ENCODE peak calls at places on chromosomes 5 and 9, in seven cellular contexts. One of them, this sample, is unnamed. For H3K36me3, the result is how much of the 10 kb centered on the place peaks cover.

GRCh38 chr9:133182151-133182550 is 18.4 kb upstream of the GBGT1 start:
- DNase-seq in HCT116: no peak
- DNase-seq in tibial nerve: no peak
- DNase-seq in testis: no peak
- DNase-seq in ovary: no peak
- DNase-seq in heart left ventricle: no peak
- DNase-seq in neuronal stem cell: no peak
- DNase-seq in this sample: no peak

GRCh38 chr9:13053504-13053903 is 226.0 kb downstream of the MPDZ start:
- DNase-seq in HCT116: no peak
- DNase-seq in heart left ventricle: no peak
- DNase-seq in tibial nerve: no peak
- DNase-seq in neuronal stem cell: no peak
- DNase-seq in ovary: no peak
- DNase-seq in testis: no peak
- DNase-seq in this sample: no peak

GRCh38 chr9:101398930-101399640 is 434 bp downstream of the ZNF189 start:
- DNase-seq in neuronal stem cell: no peak
- DNase-seq in tibial nerve: peak
- DNase-seq in testis: peak
- DNase-seq in heart left ventricle: peak
- DNase-seq in ovary: peak
- DNase-seq in HCT116: no peak
- DNase-seq in this sample: no peak

GRCh38 chr9:131642496-131643083 is 97.3 kb downstream of the PRRT1B start:
- DNase-seq in testis: no peak
- DNase-seq in neuronal stem cell: no peak
- DNase-seq in ovary: no peak
- DNase-seq in heart left ventricle: no peak
- DNase-seq in HCT116: no peak
- DNase-seq in tibial nerve: no peak
- DNase-seq in this sample: no peak

GRCh38 chr5:171175746-171176145 is 133.3 kb upstream of the TLX3 start:
- DNase-seq in testis: no peak
- DNase-seq in HCT116: no peak
- DNase-seq in neuronal stem cell: no peak
- DNase-seq in tibial nerve: no peak
- DNase-seq in ovary: no peak
- DNase-seq in heart left ventricle: no peak
- DNase-seq in this sample: no peak

GRCh38 chr9:125523681-125524080 is 183.3 kb downstream of the MAPKAP1 start:
- DNase-seq in neuronal stem cell: no peak
- DNase-seq in ovary: no peak
- DNase-seq in tibial nerve: no peak
- DNase-seq in heart left ventricle: no peak
- DNase-seq in testis: no peak
- DNase-seq in HCT116: no peak
- DNase-seq in this sample: no peak

GRCh38 chr9:101421653-101422065 is 13.9 kb downstream of the ALDOB start:
- DNase-seq in HCT116: no peak
- DNase-seq in ovary: no peak
- DNase-seq in neuronal stem cell: no peak
- DNase-seq in heart left ventricle: peak
- DNase-seq in testis: peak
- DNase-seq in tibial nerve: no peak
- DNase-seq in this sample: no peak

GRCh38 chr9:14103115-14103514 is 210.8 kb downstream of the NFIB start:
- DNase-seq in heart left ventricle: no peak
- DNase-seq in neuronal stem cell: no peak
- DNase-seq in tibial nerve: no peak
- DNase-seq in HCT116: no peak
- DNase-seq in ovary: no peak
- DNase-seq in testis: no peak
- DNase-seq in this sample: no peak

GRCh38 chr9:127844821-127845359 is 9.6 kb downstream of the ENG start:
- DNase-seq in testis: no peak
- DNase-seq in neuronal stem cell: no peak
- DNase-seq in heart left ventricle: peak
- DNase-seq in tibial nerve: no peak
- DNase-seq in HCT116: no peak
- DNase-seq in ovary: peak
- DNase-seq in this sample: peak

GRCh38 chr9:123451011-123451410 is 95.0 kb downstream of the CRB2 start:
- DNase-seq in heart left ventricle: no peak
- DNase-seq in tibial nerve: no peak
- DNase-seq in testis: no peak
- DNase-seq in neuronal stem cell: no peak
- DNase-seq in HCT116: no peak
- DNase-seq in ovary: no peak
- DNase-seq in this sample: no peak

GRCh38 chr5:43044181-43044914 is 4.2 kb upstream of the ANXA2R start:
- DNase-seq in ovary: peak
- DNase-seq in tibial nerve: no peak
- DNase-seq in HCT116: no peak
- DNase-seq in neuronal stem cell: no peak
- DNase-seq in testis: no peak
- DNase-seq in heart left ventricle: no peak
- DNase-seq in this sample: no peak

GRCh38 chr9:136297016-136297691 is 6.7 kb downstream of the CCDC187 start:
- DNase-seq in heart left ventricle: peak
- DNase-seq in tibial nerve: no peak
- DNase-seq in neuronal stem cell: no peak
- DNase-seq in HCT116: no peak
- DNase-seq in ovary: no peak
- DNase-seq in testis: no peak
- DNase-seq in this sample: no peak

GRCh38 chr9:90991953-90992352 is 190.3 kb downstream of the SYK start:
- DNase-seq in ovary: no peak
- DNase-seq in testis: no peak
- DNase-seq in HCT116: no peak
- DNase-seq in heart left ventricle: no peak
- DNase-seq in neuronal stem cell: no peak
- DNase-seq in tibial nerve: no peak
- DNase-seq in this sample: no peak

GRCh38 chr5:72377920-72378635 is 57.9 kb downstream of the PTCD2 start:
- DNase-seq in HCT116: no peak
- DNase-seq in ovary: no peak
- DNase-seq in neuronal stem cell: no peak
- DNase-seq in tibial nerve: peak
- DNase-seq in testis: no peak
- DNase-seq in heart left ventricle: peak
- DNase-seq in this sample: no peak

GRCh38 chr5:102666164-102666951 is 88.7 kb upstream of the PAM start:
- DNase-seq in tibial nerve: no peak
- DNase-seq in HCT116: no peak
- DNase-seq in neuronal stem cell: peak
- DNase-seq in heart left ventricle: no peak
- DNase-seq in ovary: peak
- DNase-seq in testis: no peak
- DNase-seq in this sample: no peak

GRCh38 chr5:17928571-17928970 is 294.3 kb downstream of the TAF11L14 start:
- DNase-seq in tibial nerve: no peak
- DNase-seq in ovary: no peak
- DNase-seq in heart left ventricle: no peak
- DNase-seq in neuronal stem cell: no peak
- DNase-seq in testis: no peak
- DNase-seq in HCT116: no peak
- DNase-seq in this sample: no peak

GRCh38 chr9:124450241-124450924 is at the start of gene ADGRD2:
- DNase-seq in HCT116: no peak
- DNase-seq in neuronal stem cell: peak
- DNase-seq in heart left ventricle: no peak
- DNase-seq in ovary: no peak
- DNase-seq in testis: peak
- DNase-seq in tibial nerve: no peak
- DNase-seq in this sample: peak

GRCh38 chr5:170896779-170897178 is 35.0 kb downstream of the RANBP17 start:
- DNase-seq in neuronal stem cell: no peak
- DNase-seq in HCT116: no peak
- DNase-seq in testis: peak
- DNase-seq in tibial nerve: no peak
- DNase-seq in heart left ventricle: no peak
- DNase-seq in ovary: no peak
- DNase-seq in this sample: peak

GRCh38 chr9:136345281-136346156 is 18.0 kb downstream of the DNLZ start:
- DNase-seq in neuronal stem cell: no peak
- DNase-seq in heart left ventricle: peak
- DNase-seq in testis: peak
- DNase-seq in ovary: no peak
- DNase-seq in tibial nerve: peak
- DNase-seq in HCT116: no peak
- DNase-seq in this sample: peak

GRCh38 chr5:6080436-6080835 is 297.9 kb downstream of the MED10 start:
- DNase-seq in testis: no peak
- DNase-seq in tibial nerve: no peak
- DNase-seq in HCT116: no peak
- DNase-seq in neuronal stem cell: no peak
- DNase-seq in heart left ventricle: no peak
- DNase-seq in ovary: no peak
- DNase-seq in this sample: no peak

GRCh38 chr5:135185461-135186075 is 151.5 kb upstream of the PITX1 start:
- DNase-seq in heart left ventricle: no peak
- DNase-seq in testis: no peak
- DNase-seq in ovary: no peak
- DNase-seq in neuronal stem cell: no peak
- DNase-seq in HCT116: no peak
- DNase-seq in tibial nerve: no peak
- DNase-seq in this sample: no peak

GRCh38 chr9:16681659-16681990 is 188.8 kb downstream of the BNC2 start:
- DNase-seq in HCT116: no peak
- DNase-seq in ovary: no peak
- DNase-seq in testis: no peak
- DNase-seq in tibial nerve: no peak
- DNase-seq in neuronal stem cell: no peak
- DNase-seq in heart left ventricle: no peak
- DNase-seq in this sample: no peak
- H3K4me3 ChIP-seq in HCT116: no peak
- H3K4me3 ChIP-seq in ovary: no peak
- H3K4me3 ChIP-seq in testis: no peak
- H3K4me3 ChIP-seq in tibial nerve: no peak
- H3K4me3 ChIP-seq in neuronal stem cell: no peak
- H3K4me3 ChIP-seq in heart left ventricle: no peak
- H3K4me3 ChIP-seq in this sample: no peak

GRCh38 chr5:79686799-79687198 is 2.8 kb upstream of the CMYA5 start:
- DNase-seq in testis: no peak
- DNase-seq in tibial nerve: no peak
- DNase-seq in neuronal stem cell: no peak
- DNase-seq in ovary: no peak
- DNase-seq in HCT116: no peak
- DNase-seq in heart left ventricle: no peak
- DNase-seq in this sample: no peak
- H3K36me3 ChIP-seq in testis: under half
- H3K36me3 ChIP-seq in tibial nerve: under half
- H3K36me3 ChIP-seq in neuronal stem cell: half or more
- H3K36me3 ChIP-seq in ovary: under half
- H3K36me3 ChIP-seq in HCT116: under half
- H3K36me3 ChIP-seq in heart left ventricle: half or more
- H3K36me3 ChIP-seq in this sample: under half

GRCh38 chr5:10535237-10535530 is 28.7 kb upstream of the ANKRD33B start:
- DNase-seq in HCT116: no peak
- DNase-seq in testis: no peak
- DNase-seq in ovary: no peak
- DNase-seq in tibial nerve: no peak
- DNase-seq in neuronal stem cell: no peak
- DNase-seq in heart left ventricle: no peak
- DNase-seq in this sample: no peak

GRCh38 chr5:10537614-10538013 is 26.3 kb upstream of the ANKRD33B start:
- DNase-seq in ovary: no peak
- DNase-seq in testis: no peak
- DNase-seq in neuronal stem cell: no peak
- DNase-seq in heart left ventricle: no peak
- DNase-seq in tibial nerve: no peak
- DNase-seq in HCT116: no peak
- DNase-seq in this sample: no peak

GRCh38 chr5:10538103-10538788 is 25.6 kb upstream of the ANKRD33B start:
- DNase-seq in testis: no peak
- DNase-seq in ovary: no peak
- DNase-seq in heart left ventricle: no peak
- DNase-seq in HCT116: no peak
- DNase-seq in tibial nerve: no peak
- DNase-seq in neuronal stem cell: no peak
- DNase-seq in this sample: no peak

GRCh38 chr5:10536511-10536910 is 27.4 kb upstream of the ANKRD33B start:
- DNase-seq in HCT116: no peak
- DNase-seq in heart left ventricle: no peak
- DNase-seq in ovary: no peak
- DNase-seq in tibial nerve: no peak
- DNase-seq in testis: no peak
- DNase-seq in neuronal stem cell: no peak
- DNase-seq in this sample: no peak

DNA sequence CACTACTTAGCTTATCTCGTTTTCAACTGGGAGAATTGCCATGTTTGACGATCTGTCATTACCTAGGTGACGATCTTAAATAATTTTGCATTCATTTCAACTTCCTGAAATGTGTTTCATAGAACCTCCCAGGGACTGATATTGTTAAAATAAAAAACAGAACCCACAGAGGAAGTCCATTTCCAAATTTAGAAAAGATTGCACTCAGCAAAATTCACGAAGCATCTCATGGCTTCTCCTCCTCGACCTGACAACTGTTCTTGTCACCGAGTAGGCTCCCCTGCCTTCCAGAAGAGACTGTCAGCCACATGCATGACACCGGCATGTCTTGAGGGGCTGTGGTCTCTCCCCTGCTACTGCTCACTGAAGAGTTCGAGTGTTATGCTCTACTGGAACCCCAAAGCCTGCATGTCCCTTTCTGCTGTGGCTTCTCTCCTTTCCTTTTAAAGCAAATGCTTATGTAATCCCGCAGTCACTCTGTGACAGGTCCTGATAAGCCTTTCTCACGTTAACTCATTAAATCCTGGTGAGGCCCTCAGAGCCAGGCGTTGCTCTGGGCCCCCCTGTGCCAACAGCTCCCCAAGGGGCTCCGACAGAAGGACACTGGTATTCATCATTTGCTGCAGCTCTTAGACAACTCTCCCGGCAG is 26.8 kb upstream of the ANKRD33B start:
- DNase-seq in heart left ventricle: no peak
- DNase-seq in tibial nerve: no peak
- DNase-seq in neuronal stem cell: no peak
- DNase-seq in ovary: no peak
- DNase-seq in testis: no peak
- DNase-seq in HCT116: no peak
- DNase-seq in this sample: no peak
- H3K4me3 ChIP-seq in heart left ventricle: peak
- H3K4me3 ChIP-seq in tibial nerve: no peak
- H3K4me3 ChIP-seq in neuronal stem cell: no peak
- H3K4me3 ChIP-seq in ovary: no peak
- H3K4me3 ChIP-seq in testis: no peak
- H3K4me3 ChIP-seq in HCT116: no peak
- H3K4me3 ChIP-seq in this sample: no peak

DNA sequence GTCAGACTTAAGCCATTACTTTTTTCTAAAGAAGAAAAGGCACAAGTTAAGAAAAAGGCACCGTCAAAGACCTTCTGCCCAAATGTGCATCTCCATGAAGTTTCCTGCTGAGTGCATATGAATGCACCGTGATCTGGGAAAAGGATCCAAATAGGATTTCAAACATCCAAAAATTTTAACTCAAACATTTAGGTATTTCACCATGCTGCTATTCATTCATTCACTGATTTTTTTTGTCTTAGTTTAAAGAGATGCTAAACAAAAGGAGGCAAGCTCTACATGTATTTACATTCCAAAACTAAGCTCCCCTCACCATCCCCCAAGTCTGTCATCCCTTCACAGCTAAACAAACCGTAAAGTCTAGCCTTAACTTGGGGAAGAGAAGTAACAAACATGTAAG is 291.9 kb downstream of the ARL15 start:
- DNase-seq in HCT116: no peak
- DNase-seq in ovary: no peak
- DNase-seq in tibial nerve: no peak
- DNase-seq in testis: no peak
- DNase-seq in neuronal stem cell: peak
- DNase-seq in heart left ventricle: no peak
- DNase-seq in this sample: peak
- H3K36me3 ChIP-seq in HCT116: under half
- H3K36me3 ChIP-seq in ovary: under half
- H3K36me3 ChIP-seq in tibial nerve: under half
- H3K36me3 ChIP-seq in testis: under half
- H3K36me3 ChIP-seq in neuronal stem cell: under half
- H3K36me3 ChIP-seq in heart left ventricle: under half
- H3K36me3 ChIP-seq in this sample: under half